ENCODE peak calls at places on chromosomes 3 and 15, in eight cellular contexts. One of them, this sample, is unnamed.

GRCh38 chr15:91049378-91050127 is 27.2 kb upstream of the VPS33B start:
- DNase-seq in tibial nerve: peak; percentile 45
- DNase-seq in endothelial cell: peak; percentile 63
- DNase-seq in fibroblast of mammary gland: peak; percentile 71
- DNase-seq in lower lobe of right lung: no peak
- DNase-seq in mucosa of descending colon: peak; percentile 85
- DNase-seq in AG09309: peak; percentile 27
- DNase-seq in psoas muscle: no peak
- DNase-seq in this sample: peak; percentile 25

GRCh38 chr3:49566312-49566711 is 12.0 kb downstream of the BSN start:
- DNase-seq in tibial nerve: no peak
- DNase-seq in endothelial cell: no peak
- DNase-seq in fibroblast of mammary gland: peak; percentile 8
- DNase-seq in lower lobe of right lung: no peak
- DNase-seq in mucosa of descending colon: no peak
- DNase-seq in AG09309: no peak
- DNase-seq in psoas muscle: no peak
- DNase-seq in this sample: no peak

GRCh38 chr15:52021128-52021671 is 2.2 kb downstream of the MAPK6 start:
- DNase-seq in tibial nerve: no peak
- DNase-seq in endothelial cell: no peak
- DNase-seq in fibroblast of mammary gland: peak; percentile 96
- DNase-seq in lower lobe of right lung: no peak
- DNase-seq in mucosa of descending colon: peak; percentile 48
- DNase-seq in AG09309: peak; percentile 87
- DNase-seq in psoas muscle: no peak
- DNase-seq in this sample: no peak

GRCh38 chr3:126147932-126148683 is 32.3 kb downstream of the ALDH1L1 start:
- DNase-seq in tibial nerve: no peak
- DNase-seq in endothelial cell: no peak
- DNase-seq in fibroblast of mammary gland: no peak
- DNase-seq in lower lobe of right lung: peak; percentile 28
- DNase-seq in mucosa of descending colon: no peak
- DNase-seq in AG09309: no peak
- DNase-seq in psoas muscle: peak; percentile 27
- DNase-seq in this sample: no peak

GRCh38 chr15:101115887-101116680 is 135.8 kb downstream of the CHSY1 start:
- DNase-seq in tibial nerve: peak; percentile 38
- DNase-seq in endothelial cell: no peak
- DNase-seq in fibroblast of mammary gland: peak; percentile 90
- DNase-seq in lower lobe of right lung: peak; percentile 77
- DNase-seq in mucosa of descending colon: no peak
- DNase-seq in AG09309: no peak
- DNase-seq in psoas muscle: peak; percentile 77
- DNase-seq in this sample: no peak

GRCh38 chr3:22117751-22118346 is 366.8 kb upstream of the ZNF385D start:
- DNase-seq in tibial nerve: no peak
- DNase-seq in endothelial cell: no peak
- DNase-seq in fibroblast of mammary gland: peak; percentile 73
- DNase-seq in lower lobe of right lung: no peak
- DNase-seq in mucosa of descending colon: no peak
- DNase-seq in AG09309: peak; percentile 31
- DNase-seq in psoas muscle: no peak
- DNase-seq in this sample: no peak

GRCh38 chr15:80801891-80802680 is 22.9 kb downstream of the CEMIP start:
- DNase-seq in tibial nerve: no peak
- DNase-seq in endothelial cell: no peak
- DNase-seq in fibroblast of mammary gland: peak; percentile 60
- DNase-seq in lower lobe of right lung: no peak
- DNase-seq in mucosa of descending colon: peak; percentile 51
- DNase-seq in AG09309: no peak
- DNase-seq in psoas muscle: no peak
- DNase-seq in this sample: no peak

GRCh38 chr3:90011136-90011535 is 903.7 kb downstream of the EPHA3 start:
- DNase-seq in tibial nerve: no peak
- DNase-seq in endothelial cell: no peak
- DNase-seq in fibroblast of mammary gland: no peak
- DNase-seq in lower lobe of right lung: no peak
- DNase-seq in mucosa of descending colon: no peak
- DNase-seq in AG09309: no peak
- DNase-seq in psoas muscle: no peak
- DNase-seq in this sample: no peak

GRCh38 chr3:122679467-122680291 is 960 bp upstream of the PARP14 start:
- DNase-seq in tibial nerve: no peak
- DNase-seq in endothelial cell: peak; percentile 11
- DNase-seq in fibroblast of mammary gland: peak; percentile 12
- DNase-seq in lower lobe of right lung: no peak
- DNase-seq in mucosa of descending colon: peak; percentile 43
- DNase-seq in AG09309: no peak
- DNase-seq in psoas muscle: peak; percentile 51
- DNase-seq in this sample: no peak

GRCh38 chr15:61086001-61086400 is 143.1 kb downstream of the RORA start:
- DNase-seq in tibial nerve: no peak
- DNase-seq in endothelial cell: no peak
- DNase-seq in fibroblast of mammary gland: no peak
- DNase-seq in lower lobe of right lung: no peak
- DNase-seq in mucosa of descending colon: no peak
- DNase-seq in AG09309: no peak
- DNase-seq in psoas muscle: no peak
- DNase-seq in this sample: no peak

GRCh38 chr3:45145681-45146614 is at the start of gene CDCP1:
- DNase-seq in tibial nerve: no peak
- DNase-seq in endothelial cell: no peak
- DNase-seq in fibroblast of mammary gland: no peak
- DNase-seq in lower lobe of right lung: peak; percentile 64
- DNase-seq in mucosa of descending colon: peak; percentile 77
- DNase-seq in AG09309: no peak
- DNase-seq in psoas muscle: no peak
- DNase-seq in this sample: peak; percentile 18

GRCh38 chr15:42193383-42193782 is 14.7 kb downstream of the VPS39 start:
- DNase-seq in tibial nerve: no peak
- DNase-seq in endothelial cell: no peak
- DNase-seq in fibroblast of mammary gland: no peak
- DNase-seq in lower lobe of right lung: no peak
- DNase-seq in mucosa of descending colon: no peak
- DNase-seq in AG09309: no peak
- DNase-seq in psoas muscle: no peak
- DNase-seq in this sample: no peak

GRCh38 chr3:10614160-10614559 is 108.8 kb upstream of the ATP2B2 start:
- DNase-seq in tibial nerve: no peak
- DNase-seq in endothelial cell: no peak
- DNase-seq in fibroblast of mammary gland: no peak
- DNase-seq in lower lobe of right lung: no peak
- DNase-seq in mucosa of descending colon: no peak
- DNase-seq in AG09309: no peak
- DNase-seq in psoas muscle: no peak
- DNase-seq in this sample: no peak

GRCh38 chr3:112803472-112803871 is 43.2 kb downstream of the CD200R1L start:
- DNase-seq in tibial nerve: no peak
- DNase-seq in endothelial cell: no peak
- DNase-seq in fibroblast of mammary gland: no peak
- DNase-seq in lower lobe of right lung: no peak
- DNase-seq in mucosa of descending colon: no peak
- DNase-seq in AG09309: no peak
- DNase-seq in psoas muscle: no peak
- DNase-seq in this sample: no peak

GRCh38 chr15:26007151-26007550 is 144.0 kb upstream of the ATP10A start:
- DNase-seq in tibial nerve: no peak
- DNase-seq in endothelial cell: no peak
- DNase-seq in fibroblast of mammary gland: no peak
- DNase-seq in lower lobe of right lung: no peak
- DNase-seq in mucosa of descending colon: no peak
- DNase-seq in AG09309: no peak
- DNase-seq in psoas muscle: no peak
- DNase-seq in this sample: no peak

GRCh38 chr3:13347390-13347966 is 72.6 kb downstream of the NUP210 start:
- DNase-seq in tibial nerve: no peak
- DNase-seq in endothelial cell: peak; percentile 39
- DNase-seq in fibroblast of mammary gland: no peak
- DNase-seq in lower lobe of right lung: no peak
- DNase-seq in mucosa of descending colon: no peak
- DNase-seq in AG09309: no peak
- DNase-seq in psoas muscle: no peak
- DNase-seq in this sample: no peak

GRCh38 chr3:141227752-141228151 is 3.9 kb upstream of the PXYLP1 start:
- DNase-seq in tibial nerve: no peak
- DNase-seq in endothelial cell: no peak
- DNase-seq in fibroblast of mammary gland: peak; percentile 80
- DNase-seq in lower lobe of right lung: no peak
- DNase-seq in mucosa of descending colon: no peak
- DNase-seq in AG09309: peak; percentile 35
- DNase-seq in psoas muscle: no peak
- DNase-seq in this sample: no peak

GRCh38 chr15:39247574-39247973 is 333.3 kb upstream of the THBS1 start:
- DNase-seq in tibial nerve: no peak
- DNase-seq in endothelial cell: no peak
- DNase-seq in fibroblast of mammary gland: peak; percentile 51
- DNase-seq in lower lobe of right lung: no peak
- DNase-seq in mucosa of descending colon: no peak
- DNase-seq in AG09309: peak; percentile 86
- DNase-seq in psoas muscle: no peak
- DNase-seq in this sample: no peak

GRCh38 chr3:169171739-169172138 is 491.8 kb downstream of the MECOM start:
- DNase-seq in tibial nerve: no peak
- DNase-seq in endothelial cell: no peak
- DNase-seq in fibroblast of mammary gland: peak; percentile 53
- DNase-seq in lower lobe of right lung: no peak
- DNase-seq in mucosa of descending colon: no peak
- DNase-seq in AG09309: no peak
- DNase-seq in psoas muscle: no peak
- DNase-seq in this sample: no peak

GRCh38 chr3:184525337-184526157 is 36.0 kb upstream of the EPHB3 start:
- DNase-seq in tibial nerve: no peak
- DNase-seq in endothelial cell: peak; percentile 69
- DNase-seq in fibroblast of mammary gland: no peak
- DNase-seq in lower lobe of right lung: no peak
- DNase-seq in mucosa of descending colon: no peak
- DNase-seq in AG09309: no peak
- DNase-seq in psoas muscle: no peak
- DNase-seq in this sample: peak; percentile 35

GRCh38 chr15:25417604-25418003 is 21.2 kb downstream of the UBE3A start:
- DNase-seq in tibial nerve: no peak
- DNase-seq in endothelial cell: no peak
- DNase-seq in fibroblast of mammary gland: no peak
- DNase-seq in lower lobe of right lung: no peak
- DNase-seq in mucosa of descending colon: no peak
- DNase-seq in AG09309: no peak
- DNase-seq in psoas muscle: no peak
- DNase-seq in this sample: no peak

GRCh38 chr3:42055291-42055690 is 35.9 kb upstream of the TRAK1 start:
- DNase-seq in tibial nerve: no peak
- DNase-seq in endothelial cell: no peak
- DNase-seq in fibroblast of mammary gland: peak; percentile 67
- DNase-seq in lower lobe of right lung: no peak
- DNase-seq in mucosa of descending colon: no peak
- DNase-seq in AG09309: peak; percentile 79
- DNase-seq in psoas muscle: no peak
- DNase-seq in this sample: no peak

GRCh38 chr15:64634576-64635485 is 140.6 kb downstream of the RBPMS2 start:
- DNase-seq in tibial nerve: no peak
- DNase-seq in endothelial cell: peak; percentile 74
- DNase-seq in fibroblast of mammary gland: no peak
- DNase-seq in lower lobe of right lung: no peak
- DNase-seq in mucosa of descending colon: peak; percentile 31
- DNase-seq in AG09309: no peak
- DNase-seq in psoas muscle: no peak
- DNase-seq in this sample: peak; percentile 34

GRCh38 chr3:58531956-58532355 is 5.0 kb downstream of the ACOX2 start:
- DNase-seq in tibial nerve: no peak
- DNase-seq in endothelial cell: no peak
- DNase-seq in fibroblast of mammary gland: peak; percentile 37
- DNase-seq in lower lobe of right lung: no peak
- DNase-seq in mucosa of descending colon: no peak
- DNase-seq in AG09309: no peak
- DNase-seq in psoas muscle: no peak
- DNase-seq in this sample: no peak
- TF ChIP-seq CTCF in tibial nerve: no peak
- TF ChIP-seq CTCF in endothelial cell: no peak
- TF ChIP-seq CTCF in fibroblast of mammary gland: peak; percentile 22
- TF ChIP-seq CTCF in lower lobe of right lung: no peak
- TF ChIP-seq CTCF in mucosa of descending colon: no peak
- TF ChIP-seq CTCF in AG09309: peak; percentile 30
- TF ChIP-seq CTCF in psoas muscle: no peak
- TF ChIP-seq CTCF in this sample: no peak

GRCh38 chr15:86139828-86140227 is 60.2 kb downstream of the AGBL1 start:
- DNase-seq in tibial nerve: no peak
- DNase-seq in endothelial cell: no peak
- DNase-seq in fibroblast of mammary gland: no peak
- DNase-seq in lower lobe of right lung: no peak
- DNase-seq in mucosa of descending colon: no peak
- DNase-seq in AG09309: no peak
- DNase-seq in psoas muscle: no peak
- DNase-seq in this sample: peak; percentile 10
- TF ChIP-seq CTCF in tibial nerve: no peak
- TF ChIP-seq CTCF in endothelial cell: peak; percentile 44
- TF ChIP-seq CTCF in fibroblast of mammary gland: no peak
- TF ChIP-seq CTCF in lower lobe of right lung: no peak
- TF ChIP-seq CTCF in mucosa of descending colon: no peak
- TF ChIP-seq CTCF in AG09309: no peak
- TF ChIP-seq CTCF in psoas muscle: peak; percentile 11
- TF ChIP-seq CTCF in this sample: peak; percentile 48

GRCh38 chr15:45314960-45315359 is 62.9 kb downstream of the SLC28A2 start:
- DNase-seq in tibial nerve: no peak
- DNase-seq in endothelial cell: peak; percentile 5
- DNase-seq in fibroblast of mammary gland: peak; percentile 38
- DNase-seq in lower lobe of right lung: no peak
- DNase-seq in mucosa of descending colon: peak; percentile 53
- DNase-seq in AG09309: no peak
- DNase-seq in psoas muscle: no peak
- DNase-seq in this sample: no peak
- TF ChIP-seq CTCF in tibial nerve: no peak
- TF ChIP-seq CTCF in endothelial cell: no peak
- TF ChIP-seq CTCF in fibroblast of mammary gland: peak; percentile 8
- TF ChIP-seq CTCF in lower lobe of right lung: no peak
- TF ChIP-seq CTCF in mucosa of descending colon: no peak
- TF ChIP-seq CTCF in AG09309: peak; percentile 16
- TF ChIP-seq CTCF in psoas muscle: no peak
- TF ChIP-seq CTCF in this sample: peak; percentile 40

GRCh38 chr3:132341746-132342145 is 24.5 kb downstream of the ACP3 start:
- DNase-seq in tibial nerve: no peak
- DNase-seq in endothelial cell: no peak
- DNase-seq in fibroblast of mammary gland: no peak
- DNase-seq in lower lobe of right lung: no peak
- DNase-seq in mucosa of descending colon: no peak
- DNase-seq in AG09309: no peak
- DNase-seq in psoas muscle: no peak
- DNase-seq in this sample: no peak

GRCh38 chr3:132342615-132343014 is 25.4 kb downstream of the ACP3 start:
- DNase-seq in tibial nerve: no peak
- DNase-seq in endothelial cell: no peak
- DNase-seq in fibroblast of mammary gland: no peak
- DNase-seq in lower lobe of right lung: no peak
- DNase-seq in mucosa of descending colon: no peak
- DNase-seq in AG09309: no peak
- DNase-seq in psoas muscle: no peak
- DNase-seq in this sample: no peak

GRCh38 chr3:132342183-132342582 is 25.0 kb downstream of the ACP3 start:
- DNase-seq in tibial nerve: no peak
- DNase-seq in endothelial cell: no peak
- DNase-seq in fibroblast of mammary gland: peak; percentile 41
- DNase-seq in lower lobe of right lung: no peak
- DNase-seq in mucosa of descending colon: no peak
- DNase-seq in AG09309: no peak
- DNase-seq in psoas muscle: no peak
- DNase-seq in this sample: no peak

GRCh38 chr3:132344666-132345280 is 27.6 kb downstream of the ACP3 start:
- DNase-seq in tibial nerve: no peak
- DNase-seq in endothelial cell: no peak
- DNase-seq in fibroblast of mammary gland: peak; percentile 71
- DNase-seq in lower lobe of right lung: no peak
- DNase-seq in mucosa of descending colon: no peak
- DNase-seq in AG09309: no peak
- DNase-seq in psoas muscle: no peak
- DNase-seq in this sample: no peak

GRCh38 chr3:132343018-132343612 is 25.9 kb downstream of the ACP3 start:
- DNase-seq in tibial nerve: no peak
- DNase-seq in endothelial cell: peak; percentile 52
- DNase-seq in fibroblast of mammary gland: peak; percentile 75
- DNase-seq in lower lobe of right lung: no peak
- DNase-seq in mucosa of descending colon: peak; percentile 78
- DNase-seq in AG09309: peak; percentile 23
- DNase-seq in psoas muscle: no peak
- DNase-seq in this sample: peak; percentile 12
- TF ChIP-seq CTCF in tibial nerve: peak; percentile 63
- TF ChIP-seq CTCF in endothelial cell: peak; percentile 81
- TF ChIP-seq CTCF in fibroblast of mammary gland: peak; percentile 97
- TF ChIP-seq CTCF in lower lobe of right lung: peak; percentile 76
- TF ChIP-seq CTCF in mucosa of descending colon: peak; percentile 51
- TF ChIP-seq CTCF in AG09309: peak; percentile 86
- TF ChIP-seq CTCF in psoas muscle: peak; percentile 72
- TF ChIP-seq CTCF in this sample: peak; percentile 82

This sample was measured in progenitor cell of endocrine pancreas.